ENCODE peak calls at places on chromosome 10, in eight cellular contexts. One of them, this sample, is unnamed.

GRCh38 chr10:98611432-98611831 is 164.7 kb upstream of the HPS1 start:
- DNase-seq in heart left ventricle: no peak
- DNase-seq in CD8-positive, alpha-beta memory T cell: no peak
- DNase-seq in hepatocyte: peak
- DNase-seq in K562: no peak
- DNase-seq in A549: no peak
- DNase-seq in CD4-positive, CD25-positive, alpha-beta regulatory T cell: no peak
- DNase-seq in adrenal gland: no peak
- DNase-seq in this sample: no peak

GRCh38 chr10:116521424-116522305 is 24.1 kb upstream of the PNLIP start:
- DNase-seq in CD4-positive, CD25-positive, alpha-beta regulatory T cell: peak
- DNase-seq in heart left ventricle: no peak
- DNase-seq in K562: peak
- DNase-seq in CD8-positive, alpha-beta memory T cell: no peak
- DNase-seq in hepatocyte: peak
- DNase-seq in A549: peak
- DNase-seq in adrenal gland: peak
- DNase-seq in this sample: no peak

GRCh38 chr10:86262671-86263165 is 103.9 kb downstream of the GRID1 start:
- DNase-seq in A549: no peak
- DNase-seq in CD8-positive, alpha-beta memory T cell: no peak
- DNase-seq in K562: no peak
- DNase-seq in CD4-positive, CD25-positive, alpha-beta regulatory T cell: no peak
- DNase-seq in hepatocyte: no peak
- DNase-seq in adrenal gland: no peak
- DNase-seq in heart left ventricle: no peak
- DNase-seq in this sample: no peak

GRCh38 chr10:128735996-128736395 is 609.8 kb upstream of the MKI67 start:
- DNase-seq in heart left ventricle: no peak
- DNase-seq in A549: no peak
- DNase-seq in CD4-positive, CD25-positive, alpha-beta regulatory T cell: no peak
- DNase-seq in hepatocyte: no peak
- DNase-seq in adrenal gland: no peak
- DNase-seq in K562: no peak
- DNase-seq in CD8-positive, alpha-beta memory T cell: no peak
- DNase-seq in this sample: no peak

GRCh38 chr10:110686941-110687340 is 42.8 kb downstream of the RBM20 start:
- DNase-seq in adrenal gland: no peak
- DNase-seq in hepatocyte: no peak
- DNase-seq in A549: no peak
- DNase-seq in CD4-positive, CD25-positive, alpha-beta regulatory T cell: no peak
- DNase-seq in K562: no peak
- DNase-seq in CD8-positive, alpha-beta memory T cell: no peak
- DNase-seq in heart left ventricle: no peak
- DNase-seq in this sample: no peak

GRCh38 chr10:74008212-74008731 is 10.4 kb downstream of the VCL start:
- DNase-seq in hepatocyte: no peak
- DNase-seq in A549: no peak
- DNase-seq in K562: no peak
- DNase-seq in CD8-positive, alpha-beta memory T cell: no peak
- DNase-seq in CD4-positive, CD25-positive, alpha-beta regulatory T cell: no peak
- DNase-seq in adrenal gland: no peak
- DNase-seq in heart left ventricle: no peak
- DNase-seq in this sample: no peak

GRCh38 chr10:124944982-124945381 is 3.1 kb downstream of the ZRANB1 start:
- DNase-seq in hepatocyte: no peak
- DNase-seq in CD4-positive, CD25-positive, alpha-beta regulatory T cell: no peak
- DNase-seq in K562: no peak
- DNase-seq in CD8-positive, alpha-beta memory T cell: no peak
- DNase-seq in heart left ventricle: no peak
- DNase-seq in adrenal gland: no peak
- DNase-seq in A549: no peak
- DNase-seq in this sample: no peak

GRCh38 chr10:74733612-74734011 is 92.8 kb upstream of the KAT6B start:
- DNase-seq in A549: no peak
- DNase-seq in CD8-positive, alpha-beta memory T cell: no peak
- DNase-seq in hepatocyte: no peak
- DNase-seq in K562: no peak
- DNase-seq in adrenal gland: no peak
- DNase-seq in heart left ventricle: no peak
- DNase-seq in CD4-positive, CD25-positive, alpha-beta regulatory T cell: no peak
- DNase-seq in this sample: no peak

GRCh38 chr10:129308953-129309352 is 158.1 kb upstream of the MGMT start:
- DNase-seq in hepatocyte: no peak
- DNase-seq in CD4-positive, CD25-positive, alpha-beta regulatory T cell: no peak
- DNase-seq in K562: no peak
- DNase-seq in heart left ventricle: no peak
- DNase-seq in A549: no peak
- DNase-seq in CD8-positive, alpha-beta memory T cell: no peak
- DNase-seq in adrenal gland: no peak
- DNase-seq in this sample: no peak

GRCh38 chr10:4048245-4048864 is 263.3 kb upstream of the KLF6 start:
- DNase-seq in heart left ventricle: no peak
- DNase-seq in CD8-positive, alpha-beta memory T cell: no peak
- DNase-seq in K562: no peak
- DNase-seq in adrenal gland: no peak
- DNase-seq in A549: no peak
- DNase-seq in CD4-positive, CD25-positive, alpha-beta regulatory T cell: no peak
- DNase-seq in hepatocyte: no peak
- DNase-seq in this sample: no peak

GRCh38 chr10:120989996-120990395 is 138.8 kb downstream of the WDR11 start:
- DNase-seq in CD4-positive, CD25-positive, alpha-beta regulatory T cell: no peak
- DNase-seq in CD8-positive, alpha-beta memory T cell: no peak
- DNase-seq in adrenal gland: no peak
- DNase-seq in A549: no peak
- DNase-seq in hepatocyte: no peak
- DNase-seq in K562: no peak
- DNase-seq in heart left ventricle: no peak
- DNase-seq in this sample: no peak

GRCh38 chr10:30639946-30640786 is 10.6 kb upstream of the LYZL2 start:
- DNase-seq in hepatocyte: peak
- DNase-seq in CD4-positive, CD25-positive, alpha-beta regulatory T cell: peak
- DNase-seq in CD8-positive, alpha-beta memory T cell: peak
- DNase-seq in adrenal gland: peak
- DNase-seq in heart left ventricle: no peak
- DNase-seq in K562: peak
- DNase-seq in A549: peak
- DNase-seq in this sample: no peak

GRCh38 chr10:4687397-4687796 is 138.6 kb upstream of the AKR1E2 start:
- DNase-seq in adrenal gland: no peak
- DNase-seq in CD4-positive, CD25-positive, alpha-beta regulatory T cell: no peak
- DNase-seq in heart left ventricle: no peak
- DNase-seq in CD8-positive, alpha-beta memory T cell: no peak
- DNase-seq in A549: no peak
- DNase-seq in K562: no peak
- DNase-seq in hepatocyte: no peak
- DNase-seq in this sample: no peak

GRCh38 chr10:92052088-92052487 is 128.5 kb downstream of the BTAF1 start:
- DNase-seq in A549: no peak
- DNase-seq in K562: no peak
- DNase-seq in CD4-positive, CD25-positive, alpha-beta regulatory T cell: no peak
- DNase-seq in hepatocyte: no peak
- DNase-seq in CD8-positive, alpha-beta memory T cell: no peak
- DNase-seq in adrenal gland: no peak
- DNase-seq in heart left ventricle: peak
- DNase-seq in this sample: peak

GRCh38 chr10:6365384-6365783 is 162.7 kb downstream of the PFKFB3 start:
- DNase-seq in A549: peak
- DNase-seq in K562: no peak
- DNase-seq in hepatocyte: no peak
- DNase-seq in heart left ventricle: no peak
- DNase-seq in CD4-positive, CD25-positive, alpha-beta regulatory T cell: no peak
- DNase-seq in CD8-positive, alpha-beta memory T cell: no peak
- DNase-seq in adrenal gland: no peak
- DNase-seq in this sample: no peak

GRCh38 chr10:3766046-3766761 is 18.8 kb downstream of the KLF6 start:
- DNase-seq in CD8-positive, alpha-beta memory T cell: no peak
- DNase-seq in CD4-positive, CD25-positive, alpha-beta regulatory T cell: no peak
- DNase-seq in K562: no peak
- DNase-seq in A549: no peak
- DNase-seq in heart left ventricle: no peak
- DNase-seq in hepatocyte: peak
- DNase-seq in adrenal gland: no peak
- DNase-seq in this sample: no peak

GRCh38 chr10:67077376-67077775 is 151.5 kb downstream of the LRRTM3 start:
- DNase-seq in adrenal gland: no peak
- DNase-seq in A549: no peak
- DNase-seq in heart left ventricle: no peak
- DNase-seq in K562: no peak
- DNase-seq in hepatocyte: peak
- DNase-seq in CD8-positive, alpha-beta memory T cell: no peak
- DNase-seq in CD4-positive, CD25-positive, alpha-beta regulatory T cell: no peak
- DNase-seq in this sample: no peak

GRCh38 chr10:110044681-110045080 is 36.9 kb downstream of the ADD3 start:
- DNase-seq in A549: no peak
- DNase-seq in CD4-positive, CD25-positive, alpha-beta regulatory T cell: no peak
- DNase-seq in heart left ventricle: no peak
- DNase-seq in hepatocyte: no peak
- DNase-seq in adrenal gland: no peak
- DNase-seq in K562: no peak
- DNase-seq in CD8-positive, alpha-beta memory T cell: no peak
- DNase-seq in this sample: no peak

GRCh38 chr10:55491712-55492111 is 690.7 kb upstream of the PCDH15 start:
- DNase-seq in K562: no peak
- DNase-seq in heart left ventricle: no peak
- DNase-seq in hepatocyte: no peak
- DNase-seq in CD4-positive, CD25-positive, alpha-beta regulatory T cell: no peak
- DNase-seq in adrenal gland: no peak
- DNase-seq in CD8-positive, alpha-beta memory T cell: no peak
- DNase-seq in A549: no peak
- DNase-seq in this sample: no peak

GRCh38 chr10:24900888-24901685 is 51.3 kb downstream of the PRTFDC1 start:
- DNase-seq in hepatocyte: no peak
- DNase-seq in adrenal gland: no peak
- DNase-seq in CD4-positive, CD25-positive, alpha-beta regulatory T cell: no peak
- DNase-seq in CD8-positive, alpha-beta memory T cell: no peak
- DNase-seq in heart left ventricle: no peak
- DNase-seq in K562: no peak
- DNase-seq in A549: no peak
- DNase-seq in this sample: no peak
- H3K27ac ChIP-seq in hepatocyte: peak
- H3K27ac ChIP-seq in adrenal gland: peak
- H3K27ac ChIP-seq in CD4-positive, CD25-positive, alpha-beta regulatory T cell: peak
- H3K27ac ChIP-seq in CD8-positive, alpha-beta memory T cell: no peak
- H3K27ac ChIP-seq in heart left ventricle: peak
- H3K27ac ChIP-seq in K562: peak
- H3K27ac ChIP-seq in A549: peak
- H3K27ac ChIP-seq in this sample: peak

GRCh38 chr10:1654247-1654646 is 83.1 kb downstream of the ADARB2 start:
- DNase-seq in A549: no peak
- DNase-seq in heart left ventricle: no peak
- DNase-seq in CD4-positive, CD25-positive, alpha-beta regulatory T cell: no peak
- DNase-seq in hepatocyte: no peak
- DNase-seq in CD8-positive, alpha-beta memory T cell: no peak
- DNase-seq in adrenal gland: no peak
- DNase-seq in K562: no peak
- DNase-seq in this sample: no peak

GRCh38 chr10:1654811-1655356 is 82.4 kb downstream of the ADARB2 start:
- DNase-seq in heart left ventricle: no peak
- DNase-seq in A549: no peak
- DNase-seq in K562: no peak
- DNase-seq in CD8-positive, alpha-beta memory T cell: no peak
- DNase-seq in adrenal gland: no peak
- DNase-seq in CD4-positive, CD25-positive, alpha-beta regulatory T cell: no peak
- DNase-seq in hepatocyte: no peak
- DNase-seq in this sample: no peak

GRCh38 chr10:1653321-1653720 is 84.0 kb downstream of the ADARB2 start:
- DNase-seq in CD4-positive, CD25-positive, alpha-beta regulatory T cell: no peak
- DNase-seq in K562: no peak
- DNase-seq in hepatocyte: no peak
- DNase-seq in A549: no peak
- DNase-seq in CD8-positive, alpha-beta memory T cell: no peak
- DNase-seq in heart left ventricle: no peak
- DNase-seq in adrenal gland: no peak
- DNase-seq in this sample: no peak

GRCh38 chr10:1657500-1657899 is 79.8 kb downstream of the ADARB2 start:
- DNase-seq in heart left ventricle: no peak
- DNase-seq in CD4-positive, CD25-positive, alpha-beta regulatory T cell: no peak
- DNase-seq in CD8-positive, alpha-beta memory T cell: no peak
- DNase-seq in hepatocyte: no peak
- DNase-seq in K562: no peak
- DNase-seq in A549: no peak
- DNase-seq in adrenal gland: no peak
- DNase-seq in this sample: no peak

DNA sequence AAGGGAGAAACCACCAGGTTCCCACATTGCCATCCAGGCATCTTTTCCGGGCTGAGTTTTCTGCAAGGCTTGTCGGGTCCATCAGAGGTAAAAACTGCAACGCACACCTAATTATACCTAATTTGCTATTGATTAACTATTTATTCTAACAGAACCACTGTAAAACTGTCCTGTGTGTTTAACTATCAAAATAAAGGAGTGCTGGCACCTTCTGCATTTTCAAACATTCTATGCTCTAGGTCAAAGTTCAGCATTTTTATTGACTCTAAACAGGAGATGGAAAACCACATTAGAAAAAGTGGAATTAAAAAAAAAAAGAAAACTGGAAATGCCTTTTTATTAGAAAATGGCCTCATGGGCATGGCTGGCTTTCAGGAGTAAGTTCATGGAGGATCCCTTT is 82.0 kb downstream of the ADARB2 start:
- DNase-seq in CD8-positive, alpha-beta memory T cell: no peak
- DNase-seq in heart left ventricle: no peak
- DNase-seq in hepatocyte: no peak
- DNase-seq in CD4-positive, CD25-positive, alpha-beta regulatory T cell: no peak
- DNase-seq in A549: no peak
- DNase-seq in adrenal gland: no peak
- DNase-seq in K562: no peak
- DNase-seq in this sample: no peak
- H3K27ac ChIP-seq in CD8-positive, alpha-beta memory T cell: no peak
- H3K27ac ChIP-seq in heart left ventricle: no peak
- H3K27ac ChIP-seq in hepatocyte: no peak
- H3K27ac ChIP-seq in CD4-positive, CD25-positive, alpha-beta regulatory T cell: no peak
- H3K27ac ChIP-seq in A549: no peak
- H3K27ac ChIP-seq in adrenal gland: no peak
- H3K27ac ChIP-seq in K562: no peak
- H3K27ac ChIP-seq in this sample: no peak

GRCh38 chr10:68562666-68563522 is 2.8 kb downstream of the TET1 start:
- DNase-seq in A549: no peak
- DNase-seq in hepatocyte: peak
- DNase-seq in CD4-positive, CD25-positive, alpha-beta regulatory T cell: peak
- DNase-seq in K562: peak
- DNase-seq in CD8-positive, alpha-beta memory T cell: no peak
- DNase-seq in heart left ventricle: no peak
- DNase-seq in adrenal gland: no peak
- DNase-seq in this sample: no peak
- H3K27ac ChIP-seq in A549: no peak
- H3K27ac ChIP-seq in hepatocyte: peak
- H3K27ac ChIP-seq in CD4-positive, CD25-positive, alpha-beta regulatory T cell: no peak
- H3K27ac ChIP-seq in K562: peak
- H3K27ac ChIP-seq in CD8-positive, alpha-beta memory T cell: peak
- H3K27ac ChIP-seq in heart left ventricle: peak
- H3K27ac ChIP-seq in adrenal gland: peak
- H3K27ac ChIP-seq in this sample: no peak

DNA sequence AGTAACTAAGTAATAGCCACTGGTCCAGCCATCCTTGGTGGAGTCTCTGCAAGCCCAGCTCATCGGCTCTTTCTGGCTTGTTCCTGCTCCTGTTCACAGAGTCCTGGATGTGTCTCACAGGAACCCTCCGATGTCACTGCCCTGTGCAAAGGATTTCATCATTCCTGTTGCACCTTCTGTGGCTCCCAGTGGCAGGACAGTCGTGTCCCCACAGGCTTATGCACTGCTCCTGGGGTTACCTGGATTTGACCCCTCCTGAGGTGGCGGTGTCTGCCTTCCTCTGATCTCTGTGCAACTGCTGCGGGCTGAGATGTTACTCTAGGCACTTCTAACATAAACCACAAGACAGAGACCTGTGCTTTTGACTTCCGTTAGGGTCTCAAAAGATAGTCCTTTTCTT is 30.6 kb downstream of the APBB1IP start:
- DNase-seq in hepatocyte: no peak
- DNase-seq in CD4-positive, CD25-positive, alpha-beta regulatory T cell: peak
- DNase-seq in K562: no peak
- DNase-seq in A549: no peak
- DNase-seq in CD8-positive, alpha-beta memory T cell: peak
- DNase-seq in heart left ventricle: no peak
- DNase-seq in adrenal gland: no peak
- DNase-seq in this sample: no peak
- H3K27ac ChIP-seq in hepatocyte: no peak
- H3K27ac ChIP-seq in CD4-positive, CD25-positive, alpha-beta regulatory T cell: peak
- H3K27ac ChIP-seq in K562: no peak
- H3K27ac ChIP-seq in A549: peak
- H3K27ac ChIP-seq in CD8-positive, alpha-beta memory T cell: no peak
- H3K27ac ChIP-seq in heart left ventricle: no peak
- H3K27ac ChIP-seq in adrenal gland: no peak
- H3K27ac ChIP-seq in this sample: no peak

This sample was measured in right cardiac atrium.